ENCODE peak calls at places on chromosomes 4 and X, in four cellular contexts. W, B, S and T are unnamed samples.

GRCh38 chr4:38625508-38625907 is 38.5 kb upstream of the KLF3 start:
- DNase-seq in W (no peak), S (no peak), B (no peak), T (no peak)

GRCh38 chr4:143248827-143249226 is 64.1 kb downstream of the USP38 start:
- DNase-seq in S (peak), B (no peak), W (no peak), T (no peak)

GRCh38 chr4:126568652-126569580 is 1063.8 kb upstream of the INTU start:
- DNase-seq in W (no peak), B (no peak), S (no peak), T (no peak)

GRCh38 chr4:10023806-10024205 is 2.5 kb upstream of the SLC2A9 start:
- DNase-seq in S (no peak), B (no peak), W (no peak), T (no peak)

GRCh38 chr4:82696117-82696516 is 102.5 kb downstream of the SCD5 start:
- DNase-seq in B (no peak), W (no peak), S (no peak), T (no peak)

GRCh38 chr4:102694791-102695190 is 66.0 kb downstream of the MANBA start:
- DNase-seq in W (no peak), S (no peak), B (no peak), T (no peak)

GRCh38 chrX:95718746-95719145 is 965.9 kb upstream of the DIAPH2 start:
- DNase-seq in S (no peak), B (no peak), W (no peak), T (no peak)

GRCh38 chrX:51406688-51407519 is 74.3 kb downstream of the NUDT10 start:
- DNase-seq in S (no peak), B (no peak), W (no peak), T (no peak)

GRCh38 chr4:184475096-184475461 is 729 bp upstream of the IRF2 start:
- DNase-seq in S (peak), W (no peak), B (no peak), T (peak)

GRCh38 chr4:72318771-72319170 is 250.2 kb downstream of the ADAMTS3 start:
- DNase-seq in B (no peak), W (no peak), S (no peak), T (no peak)

GRCh38 chr4:144647095-144647959 is 1.4 kb downstream of the HHIP start:
- DNase-seq in B (no peak), W (no peak), S (peak), T (peak)

GRCh38 chr4:125520258-125520990 is 205.7 kb downstream of the FAT4 start:
- DNase-seq in B (no peak), S (no peak), W (no peak), T (peak)

DNA sequence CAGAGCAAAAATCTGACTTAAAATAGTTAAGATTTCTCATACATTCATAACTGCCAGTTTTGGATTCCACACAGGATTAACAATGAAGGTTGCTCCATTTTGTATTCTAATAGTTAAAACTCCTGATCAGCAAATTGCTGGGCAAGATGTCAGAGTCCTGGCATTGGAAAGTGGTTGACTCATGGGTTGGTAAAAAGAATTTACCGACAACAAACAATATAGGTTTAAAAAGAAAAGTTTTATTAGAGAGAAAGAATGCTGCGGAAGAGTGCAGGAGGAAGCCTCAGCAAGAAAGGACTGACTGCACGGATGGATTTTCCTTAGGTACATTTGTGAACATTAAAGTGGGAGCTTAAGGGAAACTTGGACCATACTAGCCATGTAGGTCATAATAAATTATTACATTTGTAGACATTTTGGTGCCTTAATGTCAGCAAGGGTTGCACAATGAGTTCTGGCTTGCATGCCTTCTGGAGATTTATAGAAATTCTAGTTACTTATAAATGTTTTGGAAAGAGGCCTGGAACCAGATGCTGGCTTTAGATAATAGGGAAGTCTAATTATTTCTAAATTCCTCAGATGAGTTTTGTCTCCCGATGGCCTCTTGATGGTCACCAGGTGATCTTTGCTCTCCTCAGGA is 25.4 kb upstream of the IL2 start:
- DNase-seq in S (no peak), B (no peak), W (no peak), T (no peak)
- TF ChIP-seq MYC in S (no peak), B (no peak), W (no peak), T (no peak)

GRCh38 chr4:8403173-8403753 is 37.3 kb downstream of the ACOX3 start:
- DNase-seq in S (peak), W (peak), B (no peak), T (peak)
- TF ChIP-seq POLR2AphosphoS5 in S (no peak), W (no peak), B (no peak), T (no peak)

GRCh38 chrX:129843459-129844306 is at the start of gene ZDHHC9:
- DNase-seq in W (peak), B (peak), S (peak), T (peak)
- TF ChIP-seq POLR2A in W (peak), B (peak), S (peak), T (peak)

GRCh38 chr4:40124690-40125089 is 68.0 kb downstream of the N4BP2 start:
- DNase-seq in S (no peak), B (no peak), W (no peak), T (no peak)

GRCh38 chr4:40122941-40123340 is 66.3 kb downstream of the N4BP2 start:
- DNase-seq in S (no peak), W (no peak), B (no peak), T (no peak)

GRCh38 chr4:40119344-40119743 is 62.7 kb downstream of the N4BP2 start:
- DNase-seq in S (no peak), W (no peak), B (no peak), T (no peak)

DNA sequence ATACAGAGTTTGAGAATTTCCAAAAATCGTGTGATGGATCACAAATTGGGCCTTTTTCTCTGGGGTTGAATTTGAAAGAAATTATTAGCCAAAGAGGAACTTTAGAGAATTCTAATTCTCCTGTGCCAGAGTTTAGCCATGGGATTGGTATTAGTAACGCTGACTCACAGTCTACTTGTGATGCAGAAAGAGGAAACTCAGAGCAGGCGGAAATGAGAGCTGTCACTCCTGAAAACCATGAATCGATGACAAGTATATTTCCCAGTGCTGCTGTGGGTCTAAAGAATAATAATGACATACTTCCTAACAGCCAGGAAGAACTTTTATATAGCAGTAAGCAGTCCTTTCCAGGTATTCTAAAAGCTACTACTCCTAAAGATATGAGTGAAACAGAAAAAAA is 64.9 kb downstream of the N4BP2 start:
- DNase-seq in S (peak), B (peak), W (no peak), T (peak)
- TF ChIP-seq MYC in S (no peak), B (no peak), W (no peak), T (no peak)